ENCODE peak calls at places on chromosome 16, in seven cellular contexts. S is neural progenitor cell; Q is stimulated activated CD4-positive, alpha-beta T cell treated with anti-CD3 and anti-CD28 coated beads, Interleukin-2, amount 100 ng/mL, for 48 hours; I is NCI-H2029; J is iris pigment epithelial cell; E is A549; M is SW 1271. D is an unnamed sample.
A peak's percentile ranks its signal among the peaks of the same experiment; 100 is the strongest.

GRCh38 chr16:71895679-71896385 is 501 bp downstream of the IST1 start:
- DNase-seq in I (no peak), M (no peak), J (peak; percentile 60), S (peak; percentile 42), E (peak; percentile 63), Q (peak; percentile 15), D (no peak)

GRCh38 chr16:12461201-12461600 is 342.5 kb downstream of the CPPED1 start:
- DNase-seq in M (no peak), E (no peak), S (no peak), J (peak; percentile 57), Q (no peak), I (no peak), D (no peak)

GRCh38 chr16:30658731-30659506 is 688 bp downstream of the FBRS start:
- DNase-seq in E (peak; percentile 99), I (peak; percentile 95), S (peak; percentile 94), M (peak; percentile 97), J (peak; percentile 97), Q (peak; percentile 94), D (peak; percentile 78)

GRCh38 chr16:19704321-19705130 is 13.5 kb downstream of the KNOP1 start:
- DNase-seq in I (no peak), E (peak; percentile 28), S (no peak), Q (no peak), M (no peak), J (peak; percentile 95), D (no peak)

GRCh38 chr16:67291461-67291860 is 12.1 kb downstream of the PLEKHG4 start:
- DNase-seq in I (no peak), S (no peak), J (no peak), E (no peak), M (no peak), Q (no peak), D (no peak)

GRCh38 chr16:87854053-87854906 is 15.0 kb downstream of the SLC7A5 start:
- DNase-seq in I (no peak), E (peak; percentile 92), M (no peak), J (no peak), S (no peak), Q (no peak), D (no peak)

GRCh38 chr16:67100569-67101300 is 9.0 kb upstream of the PHAF1 start:
- DNase-seq in Q (no peak), E (peak; percentile 51), S (no peak), M (no peak), I (no peak), J (peak; percentile 38), D (no peak)

GRCh38 chr16:24208710-24209109 is 47.4 kb upstream of the CACNG3 start:
- DNase-seq in S (peak; percentile 94), Q (no peak), I (peak; percentile 10), J (no peak), M (no peak), E (no peak), D (peak; percentile 34)

GRCh38 chr16:50540711-50541007 is 7.5 kb upstream of the NKD1 start:
- DNase-seq in J (no peak), S (no peak), I (no peak), M (no peak), Q (no peak), E (no peak), D (no peak)

GRCh38 chr16:77679901-77680300 is 42.4 kb upstream of the NUDT7 start:
- DNase-seq in S (no peak), M (no peak), Q (no peak), I (no peak), E (peak; percentile 14), J (peak; percentile 41), D (no peak)

GRCh38 chr16:83779881-83780280 is 27.9 kb upstream of the HSBP1 start:
- DNase-seq in S (no peak), M (no peak), I (no peak), J (peak; percentile 58), E (no peak), Q (no peak), D (no peak)

GRCh38 chr16:3980311-3981111 is 100.0 kb upstream of the CREBBP start:
- DNase-seq in S (no peak), J (peak; percentile 50), E (no peak), I (no peak), Q (no peak), M (no peak), D (no peak)

GRCh38 chr16:19524866-19525723 is 1.4 kb downstream of the CCP110 start:
- DNase-seq in M (no peak), J (peak; percentile 14), Q (no peak), S (peak; percentile 25), I (no peak), E (no peak), D (no peak)

GRCh38 chr16:29231231-29231630 is 175.3 kb downstream of the NPIPB11 start:
- DNase-seq in M (no peak), J (peak; percentile 18), S (peak; percentile 7), E (no peak), Q (no peak), I (no peak), D (no peak)

GRCh38 chr16:89801800-89802199 is 14.6 kb downstream of the FANCA start:
- DNase-seq in E (no peak), Q (no peak), J (peak; percentile 38), M (no peak), S (no peak), I (no peak), D (no peak)

GRCh38 chr16:5064915-5065314 is 841 bp downstream of the C16orf89 start:
- DNase-seq in I (peak; percentile 54), E (no peak), M (no peak), J (peak; percentile 43), Q (no peak), S (no peak), D (no peak)

GRCh38 chr16:80824623-80825364 is 20.4 kb upstream of the CDYL2 start:
- DNase-seq in M (no peak), Q (no peak), S (peak; percentile 71), J (peak; percentile 68), I (no peak), E (peak; percentile 74), D (no peak)

GRCh38 chr16:5490499-5490898 is 392.9 kb upstream of the EEF2KMT start:
- DNase-seq in E (peak; percentile 48), M (no peak), Q (peak; percentile 17), S (peak; percentile 82), J (no peak), I (no peak), D (peak; percentile 3)

GRCh38 chr16:88828711-88829110 is 17.0 kb upstream of the APRT start:
- DNase-seq in Q (no peak), M (no peak), I (no peak), J (no peak), S (no peak), E (no peak), D (no peak)

GRCh38 chr16:71762186-71762585 is 37.7 kb upstream of the PHLPP2 start:
- DNase-seq in I (no peak), J (peak; percentile 72), M (peak; percentile 9), E (no peak), Q (no peak), S (no peak), D (no peak)

GRCh38 chr16:2465653-2466415 is 5.3 kb upstream of the NTN3 start:
- DNase-seq in Q (no peak), I (no peak), E (peak; percentile 55), M (no peak), J (no peak), S (peak; percentile 57), D (no peak)

GRCh38 chr16:17002557-17002956 is 468.2 kb downstream of the XYLT1 start:
- DNase-seq in Q (no peak), M (no peak), J (no peak), E (no peak), S (no peak), I (no peak), D (no peak)

GRCh38 chr16:84647830-84648594 is at the start of gene KLHL36:
- DNase-seq in S (peak; percentile 52), J (peak; percentile 18), E (peak; percentile 46), Q (peak; percentile 61), M (no peak), I (no peak), D (no peak)

GRCh38 chr16:87931504-87931903 is 4.8 kb downstream of the CA5A start:
- DNase-seq in M (no peak), E (no peak), S (no peak), I (no peak), Q (no peak), J (no peak), D (no peak)

GRCh38 chr16:34078697-34079096 is 619.3 kb downstream of the TP53TG3F start:
- DNase-seq in Q (no peak), S (no peak), E (no peak), M (no peak), I (no peak), J (peak; percentile 55), D (no peak)

GRCh38 chr16:29760567-29761279 is 14.9 kb upstream of the C16orf54 start:
- DNase-seq in I (peak; percentile 65), J (no peak), S (no peak), E (no peak), Q (no peak), M (no peak), D (no peak)